ENCODE peak calls at places on chromosome 5, in five cellular contexts. M is neural progenitor cell; E is CD8-positive, alpha-beta T cell; R is tibial artery; D is PC-9. H is an unnamed sample. For H3K4me1, the result is how much of the 10 kb centered on the place peaks cover.

GRCh38 chr5:160935776-160936175 is 83.8 kb upstream of the ATP10B start:
- DNase-seq in M (no peak), E (no peak), R (no peak), D (no peak), H (no peak)

GRCh38 chr5:126865299-126865698 is 88.4 kb downstream of the LMNB1 start:
- DNase-seq in M (no peak), E (no peak), R (no peak), D (no peak), H (no peak)

GRCh38 chr5:158744680-158745079 is 355.0 kb downstream of the EBF1 start:
- DNase-seq in M (no peak), E (no peak), R (no peak), D (no peak), H (no peak)

GRCh38 chr5:9544056-9544455 is 1.8 kb downstream of the SEMA5A start:
- DNase-seq in M (no peak), E (no peak), R (no peak), D (no peak), H (no peak)

GRCh38 chr5:90308787-90309585 is 100.6 kb downstream of the CETN3 start:
- DNase-seq in M (no peak), E (no peak), R (no peak), D (no peak), H (no peak)

GRCh38 chr5:167603135-167603534 is 688.3 kb upstream of the WWC1 start:
- DNase-seq in M (no peak), E (no peak), R (no peak), D (no peak), H (no peak)

GRCh38 chr5:149486726-149487635 is 64.3 kb downstream of the CSNK1A1 start:
- DNase-seq in M (no peak), E (no peak), R (no peak), D (peak), H (no peak)

GRCh38 chr5:174311531-174312269 is 266.2 kb downstream of the NSG2 start:
- DNase-seq in M (peak), E (peak), R (no peak), D (no peak), H (peak)

GRCh38 chr5:121251954-121252353 is 599.7 kb upstream of the FTMT start:
- DNase-seq in M (no peak), E (no peak), R (no peak), D (peak), H (no peak)

GRCh38 chr5:14453486-14453885 is 128.1 kb upstream of the OTULINL start:
- DNase-seq in M (no peak), E (no peak), R (no peak), D (no peak), H (no peak)

GRCh38 chr5:150497274-150497988 is 10.5 kb upstream of the NDST1 start:
- DNase-seq in M (no peak), E (no peak), R (peak), D (peak), H (peak)

GRCh38 chr5:150498971-150499370 is 9.0 kb upstream of the NDST1 start:
- DNase-seq in M (no peak), E (no peak), R (no peak), D (no peak), H (no peak)

GRCh38 chr5:150497989-150498317 is 10.0 kb upstream of the NDST1 start:
- DNase-seq in M (no peak), E (no peak), R (no peak), D (no peak), H (no peak)

GRCh38 chr5:150499437-150499956 is 8.4 kb upstream of the NDST1 start:
- DNase-seq in M (peak), E (no peak), R (no peak), D (no peak), H (no peak)

DNA sequence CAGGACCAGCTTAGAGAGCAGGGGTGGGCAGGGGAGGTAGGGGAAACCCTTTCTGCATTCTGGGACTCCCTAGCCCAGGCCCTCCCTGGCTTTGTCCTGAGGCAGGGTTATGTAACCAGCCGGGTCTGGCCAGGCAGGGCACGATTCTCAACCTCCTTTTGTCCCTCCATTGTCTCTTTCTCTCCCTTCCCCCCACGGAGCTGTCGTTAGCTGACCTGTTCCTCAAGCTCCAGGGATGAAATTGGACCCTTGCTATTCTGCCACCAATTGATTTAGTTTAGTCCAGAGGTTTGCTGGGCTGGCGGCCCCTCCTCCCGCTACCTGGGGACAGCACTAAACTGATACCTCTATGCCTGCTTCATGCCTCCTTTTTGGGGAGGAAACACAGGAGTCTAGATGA is 9.4 kb upstream of the NDST1 start:
- DNase-seq in M (peak), E (no peak), R (no peak), D (no peak), H (no peak)
- H3K27ac ChIP-seq in M (peak), E (no peak), R (peak), D (no peak), H (peak)

GRCh38 chr5:176450077-176450476 is 1.9 kb downstream of the FAF2 start:
- DNase-seq in M (no peak), E (no peak), R (no peak), D (no peak), H (no peak)
- TF ChIP-seq CTCF in M (no peak), E (no peak), R (no peak), D (no peak), H (no peak)

DNA sequence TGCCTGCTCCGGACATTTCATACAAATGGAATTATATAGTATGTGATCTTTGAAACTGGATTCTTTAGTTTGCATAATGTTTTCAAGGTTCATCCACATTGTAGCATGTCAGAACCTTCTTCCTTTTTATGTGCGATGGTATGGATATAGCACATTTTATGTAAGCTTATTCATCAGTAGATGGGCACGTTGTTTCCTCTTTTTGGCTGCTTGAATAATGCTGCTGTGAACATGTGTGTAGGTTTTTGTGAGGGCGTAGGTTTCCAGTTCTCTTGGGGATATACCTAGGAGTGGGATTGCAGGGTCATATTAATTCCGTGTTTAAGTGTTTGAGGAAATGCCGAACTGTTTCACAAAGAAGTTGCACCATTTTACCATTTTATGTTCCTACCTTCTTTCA is 187.8 kb downstream of the NR3C1 start:
- DNase-seq in M (no peak), E (no peak), R (no peak), D (no peak), H (no peak)
- H3K4me1 ChIP-seq in M (under half), E (under half), R (under half), D (under half), H (under half)

GRCh38 chr5:136026636-136027035 is 2.2 kb upstream of the TGFBI start:
- DNase-seq in M (no peak), E (no peak), R (no peak), D (no peak), H (no peak)

GRCh38 chr5:136023935-136024645 is 4.7 kb upstream of the TGFBI start:
- DNase-seq in M (no peak), E (no peak), R (no peak), D (no peak), H (no peak)

GRCh38 chr5:136027316-136027715 is 1.5 kb upstream of the TGFBI start:
- DNase-seq in M (no peak), E (no peak), R (no peak), D (no peak), H (no peak)

GRCh38 chr5:136028090-136028489 is 698 bp upstream of the TGFBI start:
- DNase-seq in M (no peak), E (no peak), R (no peak), D (peak), H (no peak)

DNA sequence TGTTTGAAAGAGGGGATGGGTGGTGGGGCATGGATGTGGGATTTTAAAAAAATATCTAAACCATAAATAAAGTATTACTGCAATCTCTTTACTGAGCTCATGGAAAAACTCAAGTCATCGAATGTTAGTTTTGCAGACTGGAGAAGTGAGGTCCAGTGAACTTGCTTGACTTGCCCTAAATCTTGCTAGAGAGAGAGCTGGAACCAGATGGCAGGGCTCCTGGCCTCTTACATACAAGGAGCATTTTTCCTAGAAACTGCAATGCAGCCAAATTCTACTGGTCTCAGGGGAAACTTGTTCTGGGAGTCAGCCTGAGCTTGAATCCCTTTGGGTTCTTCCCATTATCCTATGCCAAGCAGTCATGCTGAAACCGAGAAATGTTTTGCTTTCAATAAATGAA is 2.9 kb upstream of the TGFBI start:
- DNase-seq in M (no peak), E (no peak), R (peak), D (no peak), H (peak)
- H3K27ac ChIP-seq in M (no peak), E (no peak), R (peak), D (no peak), H (peak)

DNA sequence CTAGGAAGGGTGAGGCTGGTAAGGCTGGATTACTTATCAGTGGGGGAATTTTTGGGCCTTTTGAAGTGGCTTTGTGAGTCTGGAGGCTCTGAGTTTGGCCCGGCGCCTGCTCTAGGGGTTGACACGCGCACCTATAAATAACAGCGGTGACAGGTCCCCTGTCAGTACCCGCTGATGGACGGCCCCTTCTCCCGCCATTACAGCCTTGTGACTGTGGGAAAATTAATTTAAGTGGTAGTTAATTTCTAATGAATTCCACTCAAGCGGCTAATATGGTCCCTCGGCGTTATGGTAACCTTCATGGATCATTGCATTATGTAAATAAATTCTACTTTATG is 16.5 kb downstream of the MRPL36 start:
- DNase-seq in M (no peak), E (no peak), R (peak), D (peak), H (no peak)
- TF ChIP-seq CTCF in M (no peak), E (no peak), R (no peak), D (no peak), H (no peak)

GRCh38 chr5:136615251-136615650 is 249.9 kb upstream of the TRPC7 start:
- DNase-seq in M (no peak), E (no peak), R (no peak), D (no peak), H (no peak)
- H3K4me1 ChIP-seq in M (under half), E (under half), R (under half), D (under half), H (under half)

GRCh38 chr5:113133573-113133972 is 157.0 kb downstream of the DCP2 start:
- DNase-seq in M (no peak), E (no peak), R (no peak), D (no peak), H (no peak)

GRCh38 chr5:113127021-113127420 is 150.4 kb downstream of the DCP2 start:
- DNase-seq in M (no peak), E (no peak), R (no peak), D (no peak), H (no peak)

GRCh38 chr5:113128931-113129330 is 152.3 kb downstream of the DCP2 start:
- DNase-seq in M (no peak), E (no peak), R (no peak), D (no peak), H (no peak)

GRCh38 chr5:113128082-113128481 is 151.5 kb downstream of the DCP2 start:
- DNase-seq in M (no peak), E (no peak), R (no peak), D (no peak), H (no peak)

DNA sequence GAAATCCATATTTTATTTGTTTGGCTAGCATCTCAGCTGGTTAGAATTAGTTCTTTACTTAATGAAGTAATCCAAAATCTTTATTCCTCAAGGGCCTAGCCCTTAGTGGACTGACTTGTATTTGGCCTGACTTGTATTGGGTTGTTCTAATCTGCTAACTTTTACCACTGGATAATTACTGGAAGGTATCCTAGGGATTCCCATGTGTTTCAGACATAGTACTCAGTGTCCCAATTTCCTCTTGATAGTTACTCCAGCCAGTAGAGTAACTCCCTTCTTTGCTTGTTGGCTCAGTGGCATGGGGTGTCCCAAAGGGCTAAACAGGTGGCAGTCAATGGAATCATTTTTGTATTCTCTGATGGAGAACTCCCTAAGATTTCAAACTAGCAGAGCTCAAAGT is 156.0 kb downstream of the DCP2 start:
- DNase-seq in M (no peak), E (no peak), R (no peak), D (no peak), H (no peak)
- H3K27ac ChIP-seq in M (no peak), E (no peak), R (no peak), D (no peak), H (no peak)

GRCh38 chr5:141961466-141961865 is 3.5 kb upstream of the PCDH12 start:
- DNase-seq in M (no peak), E (no peak), R (no peak), D (no peak), H (no peak)

GRCh38 chr5:141960449-141961323 is 2.7 kb upstream of the PCDH12 start:
- DNase-seq in M (peak), E (peak), R (peak), D (peak), H (peak)

GRCh38 chr5:141958113-141958512 is at the start of gene PCDH12:
- DNase-seq in M (no peak), E (no peak), R (no peak), D (no peak), H (peak)

GRCh38 chr5:141958773-141959172 is 771 bp upstream of the PCDH12 start:
- DNase-seq in M (no peak), E (no peak), R (no peak), D (peak), H (no peak)

DNA sequence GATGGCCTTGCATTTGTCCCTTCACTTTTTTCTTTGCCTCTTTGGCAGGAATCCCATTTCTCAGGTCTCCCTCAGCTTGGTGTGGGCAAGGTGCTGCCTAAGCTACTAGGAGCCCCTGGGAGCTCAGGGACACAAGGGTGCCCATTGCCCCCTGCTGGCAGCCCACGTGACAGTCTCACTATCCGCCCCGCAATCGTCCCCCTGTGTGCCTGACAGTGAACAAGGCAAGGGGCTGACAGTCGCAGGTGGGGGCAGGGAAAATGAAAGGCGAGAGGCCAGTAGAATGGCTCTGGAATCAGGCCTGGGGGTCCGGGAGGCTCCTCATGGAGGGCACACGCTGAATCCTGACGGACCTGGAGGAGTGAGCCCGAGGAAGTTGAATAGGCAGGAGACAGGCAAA is 2.0 kb upstream of the PCDH12 start:
- DNase-seq in M (peak), E (peak), R (no peak), D (no peak), H (no peak)
- TF ChIP-seq CTCF in M (no peak), E (no peak), R (no peak), D (no peak), H (no peak)

DNA sequence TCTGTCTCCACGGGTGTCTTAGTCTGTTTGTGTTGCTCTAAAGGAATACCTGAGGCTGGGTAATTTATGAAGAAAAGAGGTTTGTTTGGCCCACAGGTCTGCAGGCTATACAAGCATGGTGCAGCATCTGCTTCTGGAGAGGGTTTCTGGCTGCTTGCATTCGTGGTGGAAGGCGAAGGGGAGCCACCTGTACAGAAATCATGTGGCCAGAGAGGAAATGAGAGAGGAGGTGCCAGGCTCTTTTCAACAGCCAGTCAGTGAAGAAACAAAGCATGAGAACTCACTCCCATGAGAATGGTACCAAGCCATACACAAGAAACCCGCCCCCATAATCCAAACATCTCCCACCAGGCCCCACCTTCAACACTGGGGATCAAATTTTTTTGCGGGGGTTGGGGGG is 53.4 kb downstream of the PFDN1 start:
- DNase-seq in M (no peak), E (no peak), R (no peak), D (no peak), H (no peak)
- H3K4me1 ChIP-seq in M (under half), E (under half), R (under half), D (half or more), H (under half)